ENCODE peak calls at places on chromosomes 16 and 17, in six cellular contexts. One of them, this sample, is unnamed. For H3K9me3 and H3K27me3, the result is how much of the 10 kb centered on the place peaks cover.

GRCh38 chr17:2051388-2052237 is 3.3 kb upstream of the HIC1 start:
- DNase-seq in upper lobe of right lung: no peak
- DNase-seq in effector memory CD4-positive, alpha-beta T cell: no peak
- DNase-seq in psoas muscle: peak
- DNase-seq in endothelial cell of umbilical vein: no peak
- DNase-seq in neural progenitor cell: no peak
- DNase-seq in this sample: no peak

GRCh38 chr16:46908540-46909372 is 24.6 kb downstream of the GPT2 start:
- DNase-seq in endothelial cell of umbilical vein: peak
- DNase-seq in effector memory CD4-positive, alpha-beta T cell: peak
- DNase-seq in psoas muscle: no peak
- DNase-seq in upper lobe of right lung: no peak
- DNase-seq in neural progenitor cell: peak
- DNase-seq in this sample: peak

GRCh38 chr17:71460943-71461342 is 659.9 kb upstream of the SOX9 start:
- DNase-seq in effector memory CD4-positive, alpha-beta T cell: no peak
- DNase-seq in psoas muscle: no peak
- DNase-seq in neural progenitor cell: peak
- DNase-seq in upper lobe of right lung: no peak
- DNase-seq in endothelial cell of umbilical vein: no peak
- DNase-seq in this sample: no peak

GRCh38 chr17:80879723-80880649 is 111.7 kb upstream of the CHMP6 start:
- DNase-seq in psoas muscle: no peak
- DNase-seq in neural progenitor cell: no peak
- DNase-seq in upper lobe of right lung: peak
- DNase-seq in endothelial cell of umbilical vein: no peak
- DNase-seq in effector memory CD4-positive, alpha-beta T cell: no peak
- DNase-seq in this sample: no peak

GRCh38 chr17:75516255-75516618 is at the start of gene TSEN54:
- DNase-seq in effector memory CD4-positive, alpha-beta T cell: peak
- DNase-seq in neural progenitor cell: peak
- DNase-seq in upper lobe of right lung: peak
- DNase-seq in endothelial cell of umbilical vein: peak
- DNase-seq in psoas muscle: peak
- DNase-seq in this sample: no peak

GRCh38 chr16:82755570-82756282 is 129.0 kb downstream of the CDH13 start:
- DNase-seq in endothelial cell of umbilical vein: no peak
- DNase-seq in upper lobe of right lung: no peak
- DNase-seq in neural progenitor cell: peak
- DNase-seq in psoas muscle: no peak
- DNase-seq in effector memory CD4-positive, alpha-beta T cell: no peak
- DNase-seq in this sample: no peak

GRCh38 chr16:30585022-30585399 is 486 bp downstream of the ZNF785 start:
- DNase-seq in effector memory CD4-positive, alpha-beta T cell: no peak
- DNase-seq in psoas muscle: no peak
- DNase-seq in neural progenitor cell: peak
- DNase-seq in upper lobe of right lung: no peak
- DNase-seq in endothelial cell of umbilical vein: no peak
- DNase-seq in this sample: no peak

GRCh38 chr17:56169621-56170020 is 16.3 kb downstream of the ANKFN1 start:
- DNase-seq in psoas muscle: no peak
- DNase-seq in upper lobe of right lung: no peak
- DNase-seq in endothelial cell of umbilical vein: no peak
- DNase-seq in effector memory CD4-positive, alpha-beta T cell: no peak
- DNase-seq in neural progenitor cell: no peak
- DNase-seq in this sample: no peak

GRCh38 chr17:1058423-1059130 is 61.6 kb downstream of the TIMM22 start:
- DNase-seq in endothelial cell of umbilical vein: peak
- DNase-seq in upper lobe of right lung: peak
- DNase-seq in neural progenitor cell: peak
- DNase-seq in psoas muscle: peak
- DNase-seq in effector memory CD4-positive, alpha-beta T cell: no peak
- DNase-seq in this sample: no peak

GRCh38 chr16:85969591-85969990 is 70.6 kb downstream of the IRF8 start:
- DNase-seq in upper lobe of right lung: no peak
- DNase-seq in psoas muscle: no peak
- DNase-seq in neural progenitor cell: peak
- DNase-seq in effector memory CD4-positive, alpha-beta T cell: no peak
- DNase-seq in endothelial cell of umbilical vein: no peak
- DNase-seq in this sample: no peak

GRCh38 chr17:31366088-31366487 is 25.4 kb upstream of the RAB11FIP4 start:
- DNase-seq in neural progenitor cell: no peak
- DNase-seq in psoas muscle: no peak
- DNase-seq in upper lobe of right lung: no peak
- DNase-seq in effector memory CD4-positive, alpha-beta T cell: no peak
- DNase-seq in endothelial cell of umbilical vein: no peak
- DNase-seq in this sample: no peak

GRCh38 chr17:73396429-73397277 is 84.9 kb upstream of the CDC42EP4 start:
- DNase-seq in endothelial cell of umbilical vein: no peak
- DNase-seq in upper lobe of right lung: no peak
- DNase-seq in psoas muscle: no peak
- DNase-seq in neural progenitor cell: no peak
- DNase-seq in effector memory CD4-positive, alpha-beta T cell: no peak
- DNase-seq in this sample: no peak

GRCh38 chr17:70074991-70075390 is at the start of gene KCNJ16:
- DNase-seq in upper lobe of right lung: no peak
- DNase-seq in endothelial cell of umbilical vein: no peak
- DNase-seq in neural progenitor cell: no peak
- DNase-seq in psoas muscle: no peak
- DNase-seq in effector memory CD4-positive, alpha-beta T cell: no peak
- DNase-seq in this sample: no peak

GRCh38 chr16:53061701-53062159 is 6.9 kb downstream of the CHD9 start:
- DNase-seq in psoas muscle: peak
- DNase-seq in effector memory CD4-positive, alpha-beta T cell: no peak
- DNase-seq in neural progenitor cell: no peak
- DNase-seq in endothelial cell of umbilical vein: no peak
- DNase-seq in upper lobe of right lung: peak
- DNase-seq in this sample: no peak

GRCh38 chr17:8490256-8491023 is 54.8 kb downstream of the NDEL1 start:
- DNase-seq in upper lobe of right lung: peak
- DNase-seq in endothelial cell of umbilical vein: no peak
- DNase-seq in neural progenitor cell: no peak
- DNase-seq in psoas muscle: no peak
- DNase-seq in effector memory CD4-positive, alpha-beta T cell: no peak
- DNase-seq in this sample: no peak

GRCh38 chr16:51538707-51539604 is 387.9 kb upstream of the SALL1 start:
- DNase-seq in upper lobe of right lung: no peak
- DNase-seq in effector memory CD4-positive, alpha-beta T cell: no peak
- DNase-seq in psoas muscle: no peak
- DNase-seq in endothelial cell of umbilical vein: peak
- DNase-seq in neural progenitor cell: peak
- DNase-seq in this sample: no peak

GRCh38 chr16:17951273-17951845 is 385.2 kb downstream of the NPIPA8 start:
- DNase-seq in psoas muscle: no peak
- DNase-seq in effector memory CD4-positive, alpha-beta T cell: no peak
- DNase-seq in upper lobe of right lung: no peak
- DNase-seq in neural progenitor cell: no peak
- DNase-seq in endothelial cell of umbilical vein: no peak
- DNase-seq in this sample: no peak

GRCh38 chr17:60594747-60595146 is 5.2 kb upstream of the PPM1D start:
- DNase-seq in upper lobe of right lung: no peak
- DNase-seq in neural progenitor cell: no peak
- DNase-seq in psoas muscle: no peak
- DNase-seq in endothelial cell of umbilical vein: no peak
- DNase-seq in effector memory CD4-positive, alpha-beta T cell: no peak
- DNase-seq in this sample: no peak

GRCh38 chr17:50206604-50207293 is 5.3 kb upstream of the COL1A1 start:
- DNase-seq in upper lobe of right lung: no peak
- DNase-seq in effector memory CD4-positive, alpha-beta T cell: no peak
- DNase-seq in psoas muscle: peak
- DNase-seq in endothelial cell of umbilical vein: no peak
- DNase-seq in neural progenitor cell: peak
- DNase-seq in this sample: no peak

GRCh38 chr16:72760581-72760980 is 287.3 kb downstream of the ZFHX3 start:
- DNase-seq in neural progenitor cell: no peak
- DNase-seq in endothelial cell of umbilical vein: no peak
- DNase-seq in upper lobe of right lung: no peak
- DNase-seq in effector memory CD4-positive, alpha-beta T cell: no peak
- DNase-seq in psoas muscle: no peak
- DNase-seq in this sample: no peak

GRCh38 chr17:78125976-78126894 is 2.3 kb downstream of the TMC6 start:
- DNase-seq in endothelial cell of umbilical vein: no peak
- DNase-seq in effector memory CD4-positive, alpha-beta T cell: no peak
- DNase-seq in neural progenitor cell: no peak
- DNase-seq in psoas muscle: no peak
- DNase-seq in upper lobe of right lung: no peak
- DNase-seq in this sample: no peak

GRCh38 chr16:85019659-85020245 is 7.8 kb upstream of the KIAA0513 start:
- DNase-seq in effector memory CD4-positive, alpha-beta T cell: no peak
- DNase-seq in upper lobe of right lung: peak
- DNase-seq in endothelial cell of umbilical vein: no peak
- DNase-seq in psoas muscle: peak
- DNase-seq in neural progenitor cell: no peak
- DNase-seq in this sample: no peak

GRCh38 chr16:72872966-72873365 is 175.0 kb downstream of the ZFHX3 start:
- DNase-seq in neural progenitor cell: no peak
- DNase-seq in endothelial cell of umbilical vein: no peak
- DNase-seq in psoas muscle: no peak
- DNase-seq in upper lobe of right lung: no peak
- DNase-seq in effector memory CD4-positive, alpha-beta T cell: no peak
- DNase-seq in this sample: no peak

GRCh38 chr17:63834431-63835166 is 7.1 kb upstream of the FTSJ3 start:
- DNase-seq in upper lobe of right lung: no peak
- DNase-seq in neural progenitor cell: peak
- DNase-seq in endothelial cell of umbilical vein: peak
- DNase-seq in psoas muscle: peak
- DNase-seq in effector memory CD4-positive, alpha-beta T cell: peak
- DNase-seq in this sample: peak

GRCh38 chr17:6498798-6499540 is 54.7 kb downstream of the PIMREG start:
- DNase-seq in upper lobe of right lung: peak
- DNase-seq in neural progenitor cell: no peak
- DNase-seq in psoas muscle: no peak
- DNase-seq in endothelial cell of umbilical vein: no peak
- DNase-seq in effector memory CD4-positive, alpha-beta T cell: no peak
- DNase-seq in this sample: no peak

DNA sequence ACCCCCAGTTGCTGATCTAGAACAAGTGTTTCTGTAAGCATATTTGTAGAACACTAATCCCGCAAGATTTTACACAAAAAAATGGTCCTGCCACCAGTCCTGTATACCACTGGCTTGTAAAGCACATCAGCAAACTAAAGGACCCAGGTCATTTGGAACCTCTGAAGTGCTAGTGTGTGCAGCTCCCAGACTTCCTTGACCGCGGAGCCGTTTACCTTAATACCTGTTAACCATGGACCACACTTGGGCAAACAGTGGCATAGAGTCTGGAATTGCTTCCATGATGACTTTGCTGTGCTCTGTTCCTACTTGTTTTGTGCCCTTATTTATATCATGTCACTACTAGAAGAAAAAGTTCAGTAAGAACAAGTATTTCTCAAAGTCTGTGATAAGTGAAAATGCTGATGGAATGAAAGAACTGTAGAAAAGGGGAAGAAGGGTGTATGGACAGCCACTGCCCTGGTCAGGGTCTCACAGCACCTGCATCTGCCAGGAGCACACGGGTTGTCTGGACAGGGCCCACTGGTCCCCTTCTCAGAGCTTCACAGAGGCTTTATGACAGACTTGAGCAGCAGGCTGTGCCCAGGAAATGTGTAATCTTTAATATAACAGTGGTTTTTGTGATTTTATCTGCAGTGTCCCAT is 29.3 kb downstream of the ALDH3A2 start:
- DNase-seq in upper lobe of right lung: no peak
- DNase-seq in effector memory CD4-positive, alpha-beta T cell: no peak
- DNase-seq in neural progenitor cell: no peak
- DNase-seq in endothelial cell of umbilical vein: no peak
- DNase-seq in psoas muscle: no peak
- DNase-seq in this sample: peak
- H3K9me3 ChIP-seq in upper lobe of right lung: under half
- H3K9me3 ChIP-seq in effector memory CD4-positive, alpha-beta T cell: under half
- H3K9me3 ChIP-seq in neural progenitor cell: under half
- H3K9me3 ChIP-seq in endothelial cell of umbilical vein: under half
- H3K9me3 ChIP-seq in psoas muscle: under half
- H3K9me3 ChIP-seq in this sample: under half

GRCh38 chr16:10791048-10791447 is 27.5 kb downstream of the TVP23A start:
- DNase-seq in neural progenitor cell: no peak
- DNase-seq in effector memory CD4-positive, alpha-beta T cell: no peak
- DNase-seq in psoas muscle: no peak
- DNase-seq in endothelial cell of umbilical vein: no peak
- DNase-seq in upper lobe of right lung: no peak
- DNase-seq in this sample: no peak
- H3K27me3 ChIP-seq in neural progenitor cell: under half
- H3K27me3 ChIP-seq in effector memory CD4-positive, alpha-beta T cell: under half
- H3K27me3 ChIP-seq in psoas muscle: under half
- H3K27me3 ChIP-seq in endothelial cell of umbilical vein: under half
- H3K27me3 ChIP-seq in upper lobe of right lung: under half
- H3K27me3 ChIP-seq in this sample: under half

DNA sequence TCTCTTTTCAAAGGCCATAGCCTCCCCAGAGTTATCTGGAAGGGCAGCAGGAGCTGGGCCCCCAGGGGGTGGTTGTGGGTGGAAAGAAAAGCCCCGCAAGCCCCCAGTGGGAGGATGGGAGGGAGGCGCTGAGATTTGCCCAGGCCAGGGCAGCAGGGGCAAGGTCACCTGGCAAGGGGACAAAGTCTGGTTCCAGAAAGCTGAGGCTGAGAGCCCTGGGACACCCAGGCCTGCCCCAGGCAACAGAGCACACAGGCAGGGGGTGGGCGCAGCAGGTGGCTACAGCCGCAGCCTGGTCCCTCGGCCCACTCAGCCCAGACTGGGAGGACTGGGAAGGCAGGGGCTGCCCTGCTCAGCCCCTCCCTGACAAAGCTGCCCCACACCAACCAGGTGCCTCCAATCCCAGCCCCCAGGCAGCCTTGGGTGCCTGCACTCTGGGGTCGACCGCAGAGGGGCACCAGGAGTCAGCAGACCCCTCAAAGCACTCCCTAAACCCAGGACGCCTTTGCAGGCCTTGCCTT is 23.7 kb upstream of the GSG1L start:
- DNase-seq in endothelial cell of umbilical vein: no peak
- DNase-seq in psoas muscle: no peak
- DNase-seq in effector memory CD4-positive, alpha-beta T cell: no peak
- DNase-seq in upper lobe of right lung: no peak
- DNase-seq in neural progenitor cell: no peak
- DNase-seq in this sample: no peak
- H3K9me3 ChIP-seq in endothelial cell of umbilical vein: under half
- H3K9me3 ChIP-seq in psoas muscle: under half
- H3K9me3 ChIP-seq in effector memory CD4-positive, alpha-beta T cell: under half
- H3K9me3 ChIP-seq in upper lobe of right lung: under half
- H3K9me3 ChIP-seq in neural progenitor cell: under half
- H3K9me3 ChIP-seq in this sample: under half

GRCh38 chr16:58465817-58466216 is 34.1 kb upstream of the NDRG4 start:
- DNase-seq in effector memory CD4-positive, alpha-beta T cell: no peak
- DNase-seq in psoas muscle: no peak
- DNase-seq in endothelial cell of umbilical vein: no peak
- DNase-seq in neural progenitor cell: no peak
- DNase-seq in upper lobe of right lung: no peak
- DNase-seq in this sample: no peak

GRCh38 chr16:58464047-58464915 is 35.7 kb upstream of the NDRG4 start:
- DNase-seq in neural progenitor cell: peak
- DNase-seq in psoas muscle: no peak
- DNase-seq in endothelial cell of umbilical vein: no peak
- DNase-seq in upper lobe of right lung: no peak
- DNase-seq in effector memory CD4-positive, alpha-beta T cell: no peak
- DNase-seq in this sample: no peak

GRCh38 chr16:58467915-58468314 is 32.0 kb upstream of the NDRG4 start:
- DNase-seq in effector memory CD4-positive, alpha-beta T cell: no peak
- DNase-seq in upper lobe of right lung: no peak
- DNase-seq in psoas muscle: no peak
- DNase-seq in endothelial cell of umbilical vein: no peak
- DNase-seq in neural progenitor cell: no peak
- DNase-seq in this sample: no peak

GRCh38 chr16:58464916-58465731 is 34.8 kb upstream of the NDRG4 start:
- DNase-seq in upper lobe of right lung: no peak
- DNase-seq in psoas muscle: no peak
- DNase-seq in neural progenitor cell: peak
- DNase-seq in effector memory CD4-positive, alpha-beta T cell: no peak
- DNase-seq in endothelial cell of umbilical vein: peak
- DNase-seq in this sample: no peak

GRCh38 chr16:58466396-58466795 is 33.5 kb upstream of the NDRG4 start:
- DNase-seq in psoas muscle: no peak
- DNase-seq in endothelial cell of umbilical vein: no peak
- DNase-seq in neural progenitor cell: no peak
- DNase-seq in effector memory CD4-positive, alpha-beta T cell: no peak
- DNase-seq in upper lobe of right lung: no peak
- DNase-seq in this sample: no peak
- H3K27me3 ChIP-seq in psoas muscle: under half
- H3K27me3 ChIP-seq in endothelial cell of umbilical vein: under half
- H3K27me3 ChIP-seq in neural progenitor cell: half or more
- H3K27me3 ChIP-seq in effector memory CD4-positive, alpha-beta T cell: under half
- H3K27me3 ChIP-seq in upper lobe of right lung: half or more
- H3K27me3 ChIP-seq in this sample: under half

This sample was measured in iPS DF 6.9.